ENCODE peak calls at places on chromosomes 1 and 21, in five cellular contexts. R is Panc1, O is uterus, I is stomach, N is HL-60. B is an unnamed sample.

GRCh38 chr1:59511476-59512465 is 214.9 kb downstream of the FGGY start:
- DNase-seq in R (no peak), O (peak), I (no peak), N (no peak), B (no peak)

GRCh38 chr1:248755505-248755904 is at the start of gene LYPD8:
- DNase-seq in R (no peak), O (no peak), I (no peak), N (no peak), B (no peak)

GRCh38 chr1:204045430-204045829 is 27.5 kb upstream of the SOX13 start:
- DNase-seq in R (no peak), O (no peak), I (no peak), N (no peak), B (no peak)

GRCh38 chr1:85274969-85275453 is 1.4 kb downstream of the BCL10 start:
- DNase-seq in R (no peak), O (no peak), I (no peak), N (no peak), B (no peak)

GRCh38 chr1:67685558-67686271 is 714 bp downstream of the GADD45A start:
- DNase-seq in R (no peak), O (peak), I (peak), N (peak), B (peak)

GRCh38 chr1:245245021-245245667 is 90.4 kb downstream of the KIF26B start:
- DNase-seq in R (no peak), O (no peak), I (peak), N (no peak), B (no peak)

GRCh38 chr1:9203623-9204022 is 31.0 kb upstream of the H6PD start:
- DNase-seq in R (no peak), O (no peak), I (no peak), N (no peak), B (no peak)

GRCh38 chr1:12677565-12677964 is 33.7 kb downstream of the AADACL4 start:
- DNase-seq in R (no peak), O (no peak), I (no peak), N (no peak), B (no peak)

GRCh38 chr1:41313661-41314131 is 47.5 kb upstream of the FOXO6 start:
- DNase-seq in R (no peak), O (no peak), I (no peak), N (no peak), B (no peak)

GRCh38 chr1:92066321-92066720 is 8.9 kb downstream of the SETSIP start:
- DNase-seq in R (no peak), O (no peak), I (no peak), N (no peak), B (no peak)

GRCh38 chr1:92070892-92071291 is 4.3 kb downstream of the SETSIP start:
- DNase-seq in R (no peak), O (no peak), I (no peak), N (no peak), B (no peak)

DNA sequence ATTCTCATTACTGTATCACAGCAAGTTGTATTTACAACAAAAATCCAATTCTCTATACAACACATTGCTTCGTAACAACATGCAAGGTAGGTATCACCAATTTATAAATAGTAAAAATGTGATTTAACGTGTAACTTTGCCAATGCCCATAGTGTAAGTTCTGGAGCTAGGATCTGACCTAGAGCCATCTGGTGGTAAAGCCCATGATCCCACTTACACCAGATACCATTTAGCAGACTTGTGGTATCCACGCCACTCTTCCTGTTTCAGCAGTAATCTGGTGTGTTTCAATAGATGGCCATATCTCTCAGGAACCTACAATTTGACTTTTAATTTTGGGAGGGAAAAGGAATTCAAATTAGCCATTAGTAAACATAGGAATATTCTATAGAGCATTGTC is 10.2 kb downstream of the SETSIP start:
- DNase-seq in R (no peak), O (no peak), I (no peak), N (no peak), B (no peak)
- TF ChIP-seq CTCF in R (peak), O (no peak), I (no peak), N (no peak), B (no peak)

GRCh38 chr1:24015226-24016210 is 35.4 kb upstream of the SRSF10 start:
- DNase-seq in R (no peak), O (peak), I (no peak), N (no peak), B (no peak)
- H3K27ac ChIP-seq in R (peak), O (peak), I (peak), N (no peak), B (peak)

GRCh38 chr1:5770981-5771765 is 221.1 kb downstream of the NPHP4 start:
- DNase-seq in R (no peak), O (no peak), I (no peak), N (peak), B (no peak)
- H3K4me3 ChIP-seq in R (peak), O (no peak), I (no peak), N (no peak), B (peak)

DNA sequence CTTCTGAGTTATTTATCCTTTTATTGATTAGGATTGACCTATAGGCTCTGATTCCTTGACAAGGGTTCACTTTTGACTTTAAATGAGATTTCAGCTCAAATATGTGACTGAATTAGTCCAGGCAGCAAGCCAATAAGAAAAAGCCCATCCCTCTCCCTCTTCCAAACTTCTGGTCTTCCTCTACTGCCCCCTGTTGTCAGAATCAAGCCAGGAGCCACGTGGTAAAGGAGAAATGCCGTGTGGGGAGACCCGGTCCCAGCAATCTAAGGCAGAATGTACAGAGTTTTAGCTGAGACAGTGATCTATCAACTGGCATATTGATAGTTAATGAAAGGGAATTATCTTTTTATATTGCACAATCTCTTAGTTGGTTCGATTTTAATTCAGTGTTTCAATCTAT is 5.2 kb downstream of the ADAMTS5 start:
- DNase-seq in R (no peak), O (peak), I (no peak), N (peak), B (no peak)
- TF ChIP-seq CTCF in R (peak), O (no peak), I (no peak), N (no peak), B (no peak)

DNA sequence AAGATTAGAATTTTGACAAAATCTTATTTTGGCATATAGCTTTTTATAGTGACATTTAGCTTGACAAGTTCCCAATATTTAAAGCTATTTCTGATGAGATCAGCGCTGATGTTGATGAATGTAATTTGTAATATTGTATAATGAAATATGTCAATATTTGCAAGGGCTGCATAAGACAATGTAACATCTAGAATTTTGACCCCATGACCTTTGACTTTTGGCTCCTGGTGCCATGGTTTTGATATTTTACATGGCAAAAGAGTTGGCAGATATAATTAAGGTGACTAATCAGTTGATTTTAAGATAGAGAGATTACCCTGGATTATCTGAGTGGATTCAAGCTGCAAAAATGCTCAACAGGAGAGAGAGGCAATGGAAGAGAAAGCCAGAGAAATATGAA is 63.9 kb downstream of the DUSP10 start:
- DNase-seq in R (no peak), O (no peak), I (no peak), N (no peak), B (no peak)
- H3K27ac ChIP-seq in R (no peak), O (no peak), I (no peak), N (no peak), B (no peak)

GRCh38 chr1:162230096-162230495 is 146.6 kb downstream of the SPATA46 start:
- DNase-seq in R (no peak), O (no peak), I (peak), N (peak), B (no peak)
- H3K4me3 ChIP-seq in R (no peak), O (no peak), I (no peak), N (no peak), B (no peak)

GRCh38 chr1:165426745-165427144 is 18.2 kb downstream of the RXRG start:
- DNase-seq in R (no peak), O (no peak), I (no peak), N (no peak), B (no peak)
- TF ChIP-seq CTCF in R (no peak), O (no peak), I (no peak), N (no peak), B (no peak)

GRCh38 chr21:37800122-37800455 is 116.2 kb downstream of the KCNJ6 start:
- DNase-seq in R (no peak), O (no peak), I (no peak), N (no peak), B (no peak)

GRCh38 chr21:37800496-37801061 is 115.7 kb downstream of the KCNJ6 start:
- DNase-seq in R (no peak), O (no peak), I (no peak), N (no peak), B (no peak)

GRCh38 chr21:37808261-37808660 is 108.0 kb downstream of the KCNJ6 start:
- DNase-seq in R (no peak), O (no peak), I (no peak), N (no peak), B (no peak)

GRCh38 chr21:37803076-37803475 is 113.2 kb downstream of the KCNJ6 start:
- DNase-seq in R (no peak), O (no peak), I (no peak), N (no peak), B (no peak)

DNA sequence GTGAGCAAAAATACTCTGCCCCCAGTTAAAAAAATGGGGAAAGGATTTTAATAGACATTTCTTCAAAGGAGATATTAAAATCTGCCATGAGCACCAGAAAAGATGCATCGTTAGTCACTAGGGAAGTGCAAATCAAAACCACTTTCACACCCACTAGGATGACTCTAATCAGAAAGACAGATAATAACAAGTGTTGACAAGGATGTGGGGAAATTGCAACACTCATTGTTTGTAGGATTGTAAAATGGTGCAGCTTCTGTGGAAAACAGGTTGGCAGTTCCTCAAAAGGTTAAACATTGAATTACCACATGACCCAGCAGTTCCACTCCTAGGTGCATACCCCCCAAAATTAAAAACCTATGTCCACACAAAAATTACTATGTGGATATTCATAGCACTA is 112.3 kb downstream of the KCNJ6 start:
- DNase-seq in R (no peak), O (no peak), I (no peak), N (no peak), B (no peak)
- H3K27ac ChIP-seq in R (no peak), O (no peak), I (no peak), N (no peak), B (no peak)

GRCh38 chr1:118981436-118981835 is 6.7 kb downstream of the TBX15 start:
- DNase-seq in R (no peak), O (no peak), I (no peak), N (no peak), B (no peak)
- H3K4me3 ChIP-seq in R (no peak), O (no peak), I (no peak), N (no peak), B (no peak)

DNA sequence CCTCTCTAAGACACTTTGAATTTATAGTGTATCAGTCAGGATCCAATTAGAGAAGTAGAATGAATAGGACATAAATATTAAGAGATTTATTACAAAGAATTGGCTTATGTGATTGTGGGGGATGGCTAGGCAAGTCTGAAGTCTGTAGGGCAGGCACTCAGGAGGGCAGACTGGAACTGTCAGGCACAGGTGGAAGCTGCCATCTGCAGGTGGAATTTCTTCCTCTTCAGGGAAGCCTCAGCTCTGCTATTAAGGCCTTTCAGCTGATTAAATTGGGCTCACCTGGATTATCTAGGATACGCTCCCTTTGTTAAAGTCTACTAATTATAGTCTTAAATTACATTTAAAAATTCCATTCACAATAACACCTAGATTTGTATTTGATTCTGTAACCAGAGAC is 92.0 kb upstream of the HAO2 start:
- DNase-seq in R (no peak), O (no peak), I (no peak), N (no peak), B (no peak)
- TF ChIP-seq CTCF in R (peak), O (no peak), I (no peak), N (no peak), B (no peak)

B was measured in coronary artery.